ENCODE peak calls at places on chromosomes 12 and 14, in seven cellular contexts. One of them, this sample, is unnamed.

GRCh38 chr14:29724991-29725390 is 202.7 kb downstream of the PRKD1 start:
- DNase-seq in type B pancreatic cell: no peak
- DNase-seq in KG1: no peak
- DNase-seq in effector memory CD4-positive, alpha-beta T cell: no peak
- DNase-seq in neural progenitor cell: peak; percentile 50
- DNase-seq in NCI-H2171 treated with DMSO at 0.1 percent for 48 hours: no peak
- DNase-seq in foreskin fibroblast: peak; percentile 41
- DNase-seq in this sample: peak; percentile 81

GRCh38 chr12:55717397-55718007 is 1.7 kb downstream of the BLOC1S1 start:
- DNase-seq in foreskin fibroblast: peak; percentile 88
- DNase-seq in type B pancreatic cell: no peak
- DNase-seq in NCI-H2171 treated with DMSO at 0.1 percent for 48 hours: peak; percentile 83
- DNase-seq in KG1: no peak
- DNase-seq in neural progenitor cell: no peak
- DNase-seq in effector memory CD4-positive, alpha-beta T cell: no peak
- DNase-seq in this sample: no peak

GRCh38 chr12:71958056-71958455 is 19.4 kb downstream of the TPH2 start:
- DNase-seq in neural progenitor cell: no peak
- DNase-seq in effector memory CD4-positive, alpha-beta T cell: no peak
- DNase-seq in foreskin fibroblast: peak; percentile 17
- DNase-seq in KG1: no peak
- DNase-seq in NCI-H2171 treated with DMSO at 0.1 percent for 48 hours: no peak
- DNase-seq in type B pancreatic cell: no peak
- DNase-seq in this sample: no peak

GRCh38 chr12:65655074-65655493 is 169.2 kb upstream of the HMGA2 start:
- DNase-seq in neural progenitor cell: no peak
- DNase-seq in effector memory CD4-positive, alpha-beta T cell: no peak
- DNase-seq in NCI-H2171 treated with DMSO at 0.1 percent for 48 hours: no peak
- DNase-seq in foreskin fibroblast: peak; percentile 82
- DNase-seq in KG1: no peak
- DNase-seq in type B pancreatic cell: no peak
- DNase-seq in this sample: no peak

GRCh38 chr12:122947352-122947792 is 18.9 kb downstream of the ABCB9 start:
- DNase-seq in type B pancreatic cell: no peak
- DNase-seq in foreskin fibroblast: no peak
- DNase-seq in neural progenitor cell: no peak
- DNase-seq in NCI-H2171 treated with DMSO at 0.1 percent for 48 hours: no peak
- DNase-seq in KG1: no peak
- DNase-seq in effector memory CD4-positive, alpha-beta T cell: no peak
- DNase-seq in this sample: peak; percentile 85

GRCh38 chr12:42482820-42483533 is 106.6 kb downstream of the PRICKLE1 start:
- DNase-seq in neural progenitor cell: peak; percentile 94
- DNase-seq in type B pancreatic cell: peak; percentile 89
- DNase-seq in foreskin fibroblast: peak; percentile 56
- DNase-seq in NCI-H2171 treated with DMSO at 0.1 percent for 48 hours: peak; percentile 59
- DNase-seq in KG1: peak; percentile 31
- DNase-seq in effector memory CD4-positive, alpha-beta T cell: no peak
- DNase-seq in this sample: peak; percentile 93

GRCh38 chr12:92041742-92042141 is 103.9 kb downstream of the BTG1 start:
- DNase-seq in NCI-H2171 treated with DMSO at 0.1 percent for 48 hours: no peak
- DNase-seq in KG1: no peak
- DNase-seq in foreskin fibroblast: no peak
- DNase-seq in neural progenitor cell: no peak
- DNase-seq in effector memory CD4-positive, alpha-beta T cell: no peak
- DNase-seq in type B pancreatic cell: no peak
- DNase-seq in this sample: no peak

GRCh38 chr12:94427520-94428381 is 31.9 kb downstream of the CEP83 start:
- DNase-seq in neural progenitor cell: no peak
- DNase-seq in type B pancreatic cell: no peak
- DNase-seq in KG1: no peak
- DNase-seq in effector memory CD4-positive, alpha-beta T cell: no peak
- DNase-seq in NCI-H2171 treated with DMSO at 0.1 percent for 48 hours: peak; percentile 49
- DNase-seq in foreskin fibroblast: peak; percentile 44
- DNase-seq in this sample: peak; percentile 30

GRCh38 chr12:31370645-31371620 is 45.0 kb upstream of the SINHCAF start:
- DNase-seq in NCI-H2171 treated with DMSO at 0.1 percent for 48 hours: no peak
- DNase-seq in KG1: no peak
- DNase-seq in effector memory CD4-positive, alpha-beta T cell: no peak
- DNase-seq in neural progenitor cell: peak; percentile 92
- DNase-seq in type B pancreatic cell: no peak
- DNase-seq in foreskin fibroblast: no peak
- DNase-seq in this sample: peak; percentile 93

GRCh38 chr14:23093993-23094665 is 807 bp downstream of the ACIN1 start:
- DNase-seq in neural progenitor cell: no peak
- DNase-seq in foreskin fibroblast: no peak
- DNase-seq in NCI-H2171 treated with DMSO at 0.1 percent for 48 hours: no peak
- DNase-seq in type B pancreatic cell: peak; percentile 81
- DNase-seq in effector memory CD4-positive, alpha-beta T cell: no peak
- DNase-seq in KG1: no peak
- DNase-seq in this sample: no peak

GRCh38 chr14:77062261-77062660 is 33.8 kb upstream of the IRF2BPL start:
- DNase-seq in foreskin fibroblast: no peak
- DNase-seq in NCI-H2171 treated with DMSO at 0.1 percent for 48 hours: peak; percentile 53
- DNase-seq in type B pancreatic cell: no peak
- DNase-seq in neural progenitor cell: no peak
- DNase-seq in effector memory CD4-positive, alpha-beta T cell: no peak
- DNase-seq in KG1: no peak
- DNase-seq in this sample: no peak

GRCh38 chr14:45249847-45250575 is 3.0 kb downstream of the MIS18BP1 start:
- DNase-seq in neural progenitor cell: no peak
- DNase-seq in KG1: peak; percentile 43
- DNase-seq in NCI-H2171 treated with DMSO at 0.1 percent for 48 hours: no peak
- DNase-seq in effector memory CD4-positive, alpha-beta T cell: no peak
- DNase-seq in type B pancreatic cell: no peak
- DNase-seq in foreskin fibroblast: peak; percentile 48
- DNase-seq in this sample: peak; percentile 7

GRCh38 chr12:78034025-78034424 is 203.3 kb downstream of the NAV3 start:
- DNase-seq in NCI-H2171 treated with DMSO at 0.1 percent for 48 hours: no peak
- DNase-seq in neural progenitor cell: no peak
- DNase-seq in KG1: no peak
- DNase-seq in effector memory CD4-positive, alpha-beta T cell: no peak
- DNase-seq in foreskin fibroblast: peak; percentile 3
- DNase-seq in type B pancreatic cell: no peak
- DNase-seq in this sample: no peak

GRCh38 chr14:87149583-87150354 is 843.2 kb downstream of the GALC start:
- DNase-seq in effector memory CD4-positive, alpha-beta T cell: no peak
- DNase-seq in type B pancreatic cell: no peak
- DNase-seq in KG1: no peak
- DNase-seq in foreskin fibroblast: peak; percentile 87
- DNase-seq in NCI-H2171 treated with DMSO at 0.1 percent for 48 hours: no peak
- DNase-seq in neural progenitor cell: peak; percentile 55
- DNase-seq in this sample: peak; percentile 65

GRCh38 chr14:55373784-55374725 is 37.6 kb downstream of the ATG14 start:
- DNase-seq in type B pancreatic cell: no peak
- DNase-seq in KG1: no peak
- DNase-seq in foreskin fibroblast: no peak
- DNase-seq in effector memory CD4-positive, alpha-beta T cell: no peak
- DNase-seq in NCI-H2171 treated with DMSO at 0.1 percent for 48 hours: no peak
- DNase-seq in neural progenitor cell: no peak
- DNase-seq in this sample: no peak

GRCh38 chr12:6093764-6094163 is 30.7 kb downstream of the VWF start:
- DNase-seq in type B pancreatic cell: no peak
- DNase-seq in neural progenitor cell: no peak
- DNase-seq in KG1: no peak
- DNase-seq in effector memory CD4-positive, alpha-beta T cell: no peak
- DNase-seq in foreskin fibroblast: no peak
- DNase-seq in NCI-H2171 treated with DMSO at 0.1 percent for 48 hours: no peak
- DNase-seq in this sample: no peak

GRCh38 chr12:981176-981828 is 9.7 kb upstream of the ERC1 start:
- DNase-seq in effector memory CD4-positive, alpha-beta T cell: no peak
- DNase-seq in KG1: no peak
- DNase-seq in neural progenitor cell: no peak
- DNase-seq in type B pancreatic cell: no peak
- DNase-seq in NCI-H2171 treated with DMSO at 0.1 percent for 48 hours: no peak
- DNase-seq in foreskin fibroblast: no peak
- DNase-seq in this sample: no peak

GRCh38 chr12:115362319-115362976 is 678.5 kb upstream of the TBX3 start:
- DNase-seq in foreskin fibroblast: peak; percentile 25
- DNase-seq in effector memory CD4-positive, alpha-beta T cell: no peak
- DNase-seq in KG1: no peak
- DNase-seq in type B pancreatic cell: no peak
- DNase-seq in neural progenitor cell: no peak
- DNase-seq in NCI-H2171 treated with DMSO at 0.1 percent for 48 hours: no peak
- DNase-seq in this sample: no peak

GRCh38 chr14:57302883-57303282 is 34.1 kb downstream of the AP5M1 start:
- DNase-seq in effector memory CD4-positive, alpha-beta T cell: no peak
- DNase-seq in type B pancreatic cell: no peak
- DNase-seq in foreskin fibroblast: no peak
- DNase-seq in neural progenitor cell: no peak
- DNase-seq in KG1: no peak
- DNase-seq in NCI-H2171 treated with DMSO at 0.1 percent for 48 hours: no peak
- DNase-seq in this sample: no peak

GRCh38 chr14:102870994-102871831 is 51.2 kb upstream of the AMN start:
- DNase-seq in effector memory CD4-positive, alpha-beta T cell: no peak
- DNase-seq in neural progenitor cell: no peak
- DNase-seq in KG1: no peak
- DNase-seq in NCI-H2171 treated with DMSO at 0.1 percent for 48 hours: no peak
- DNase-seq in foreskin fibroblast: no peak
- DNase-seq in type B pancreatic cell: no peak
- DNase-seq in this sample: no peak

GRCh38 chr12:69274861-69275260 is 35.5 kb downstream of the CPSF6 start:
- DNase-seq in neural progenitor cell: no peak
- DNase-seq in KG1: no peak
- DNase-seq in NCI-H2171 treated with DMSO at 0.1 percent for 48 hours: no peak
- DNase-seq in foreskin fibroblast: peak; percentile 11
- DNase-seq in type B pancreatic cell: no peak
- DNase-seq in effector memory CD4-positive, alpha-beta T cell: no peak
- DNase-seq in this sample: no peak

GRCh38 chr14:81062816-81063215 is 107.4 kb downstream of the TSHR start:
- DNase-seq in type B pancreatic cell: no peak
- DNase-seq in neural progenitor cell: peak; percentile 55
- DNase-seq in KG1: peak; percentile 14
- DNase-seq in foreskin fibroblast: no peak
- DNase-seq in effector memory CD4-positive, alpha-beta T cell: no peak
- DNase-seq in NCI-H2171 treated with DMSO at 0.1 percent for 48 hours: peak; percentile 21
- DNase-seq in this sample: peak; percentile 40

GRCh38 chr12:45969084-45969483 is 21.3 kb downstream of the SCAF11 start:
- DNase-seq in neural progenitor cell: no peak
- DNase-seq in effector memory CD4-positive, alpha-beta T cell: no peak
- DNase-seq in foreskin fibroblast: peak; percentile 5
- DNase-seq in type B pancreatic cell: no peak
- DNase-seq in NCI-H2171 treated with DMSO at 0.1 percent for 48 hours: no peak
- DNase-seq in KG1: no peak
- DNase-seq in this sample: no peak

GRCh38 chr12:110349521-110350151 is 53.9 kb downstream of the ANAPC7 start:
- DNase-seq in KG1: peak; percentile 72
- DNase-seq in neural progenitor cell: no peak
- DNase-seq in type B pancreatic cell: no peak
- DNase-seq in NCI-H2171 treated with DMSO at 0.1 percent for 48 hours: no peak
- DNase-seq in effector memory CD4-positive, alpha-beta T cell: no peak
- DNase-seq in foreskin fibroblast: no peak
- DNase-seq in this sample: peak; percentile 57

GRCh38 chr14:75430106-75430505 is 2.3 kb downstream of the JDP2 start:
- DNase-seq in type B pancreatic cell: no peak
- DNase-seq in foreskin fibroblast: peak; percentile 59
- DNase-seq in NCI-H2171 treated with DMSO at 0.1 percent for 48 hours: no peak
- DNase-seq in KG1: no peak
- DNase-seq in neural progenitor cell: no peak
- DNase-seq in effector memory CD4-positive, alpha-beta T cell: no peak
- DNase-seq in this sample: no peak

GRCh38 chr14:60175255-60175902 is 10.2 kb upstream of the DHRS7 start:
- DNase-seq in neural progenitor cell: no peak
- DNase-seq in effector memory CD4-positive, alpha-beta T cell: no peak
- DNase-seq in KG1: no peak
- DNase-seq in type B pancreatic cell: no peak
- DNase-seq in foreskin fibroblast: no peak
- DNase-seq in NCI-H2171 treated with DMSO at 0.1 percent for 48 hours: peak; percentile 18
- DNase-seq in this sample: no peak

GRCh38 chr12:68140576-68140975 is 19.0 kb downstream of the IFNG start:
- DNase-seq in NCI-H2171 treated with DMSO at 0.1 percent for 48 hours: peak; percentile 94
- DNase-seq in neural progenitor cell: no peak
- DNase-seq in KG1: no peak
- DNase-seq in effector memory CD4-positive, alpha-beta T cell: no peak
- DNase-seq in foreskin fibroblast: no peak
- DNase-seq in type B pancreatic cell: no peak
- DNase-seq in this sample: no peak

GRCh38 chr14:56300495-56300894 is 182.3 kb downstream of the PELI2 start:
- DNase-seq in neural progenitor cell: no peak
- DNase-seq in NCI-H2171 treated with DMSO at 0.1 percent for 48 hours: no peak
- DNase-seq in KG1: no peak
- DNase-seq in effector memory CD4-positive, alpha-beta T cell: no peak
- DNase-seq in type B pancreatic cell: no peak
- DNase-seq in foreskin fibroblast: no peak
- DNase-seq in this sample: no peak

GRCh38 chr12:6067152-6067916 is 57.1 kb downstream of the VWF start:
- DNase-seq in effector memory CD4-positive, alpha-beta T cell: no peak
- DNase-seq in type B pancreatic cell: no peak
- DNase-seq in foreskin fibroblast: no peak
- DNase-seq in neural progenitor cell: peak; percentile 72
- DNase-seq in KG1: no peak
- DNase-seq in NCI-H2171 treated with DMSO at 0.1 percent for 48 hours: no peak
- DNase-seq in this sample: peak; percentile 77

GRCh38 chr12:111462134-111462821 is 56.6 kb downstream of the SH2B3 start:
- DNase-seq in neural progenitor cell: no peak
- DNase-seq in NCI-H2171 treated with DMSO at 0.1 percent for 48 hours: no peak
- DNase-seq in effector memory CD4-positive, alpha-beta T cell: no peak
- DNase-seq in KG1: no peak
- DNase-seq in foreskin fibroblast: peak; percentile 73
- DNase-seq in type B pancreatic cell: no peak
- DNase-seq in this sample: no peak